ENCODE peak calls at places on chromosomes 12 and 14, in nine cellular contexts. V, T, A, H, N, U, I, Y and Z are unnamed samples.

GRCh38 chr14:52355016-52355430 is 40.9 kb downstream of the PTGER2 start:
- DNase-seq in V (no peak), T (no peak), A (peak), H (peak), N (peak), U (no peak), I (peak), Y (no peak), Z (no peak)

GRCh38 chr12:12266389-12266872 is 413 bp downstream of the LRP6 start:
- DNase-seq in V (no peak), T (no peak), A (no peak), H (peak), N (no peak), U (peak), I (no peak), Y (no peak), Z (no peak)

GRCh38 chr14:51865953-51866747 is 5.7 kb downstream of the GNG2 start:
- DNase-seq in V (no peak), T (peak), A (no peak), H (no peak), N (no peak), U (no peak), I (no peak), Y (peak), Z (no peak)

GRCh38 chr14:101174980-101175606 is 271.6 kb upstream of the RTL1 start:
- DNase-seq in V (no peak), T (no peak), A (no peak), H (no peak), N (no peak), U (no peak), I (no peak), Y (no peak), Z (no peak)

GRCh38 chr14:74867673-74868072 is 8.3 kb downstream of the PROX2 start:
- DNase-seq in V (no peak), T (peak), A (no peak), H (no peak), N (no peak), U (no peak), I (peak), Y (peak), Z (no peak)

GRCh38 chr12:85016423-85016822 is 19.7 kb downstream of the TSPAN19 start:
- DNase-seq in V (no peak), T (no peak), A (peak), H (no peak), N (no peak), U (no peak), I (peak), Y (no peak), Z (no peak)

GRCh38 chr14:91084516-91084915 is 24.1 kb upstream of the RPS6KA5 start:
- DNase-seq in V (no peak), T (no peak), A (no peak), H (no peak), N (no peak), U (no peak), I (no peak), Y (no peak), Z (no peak)

GRCh38 chr12:131132118-131132892 is 178.6 kb downstream of the ADGRD1 start:
- DNase-seq in V (peak), T (peak), A (peak), H (peak), N (no peak), U (peak), I (peak), Y (peak), Z (peak)

GRCh38 chr14:53044486-53044885 is 93.6 kb upstream of the FERMT2 start:
- DNase-seq in V (no peak), T (no peak), A (peak), H (no peak), N (no peak), U (no peak), I (peak), Y (no peak), Z (no peak)

GRCh38 chr14:86626530-86626929 is 1096.6 kb downstream of the FLRT2 start:
- DNase-seq in V (no peak), T (no peak), A (no peak), H (no peak), N (no peak), U (no peak), I (peak), Y (no peak), Z (no peak)

GRCh38 chr12:124938606-124939427 is 24.4 kb upstream of the UBC start:
- DNase-seq in V (peak), T (peak), A (peak), H (peak), N (peak), U (peak), I (peak), Y (no peak), Z (peak)

GRCh38 chr12:125999643-126000042 is 934.4 kb downstream of the AACS start:
- DNase-seq in V (no peak), T (no peak), A (no peak), H (no peak), N (no peak), U (no peak), I (no peak), Y (no peak), Z (no peak)

GRCh38 chr14:59705245-59705644 is 128.6 kb upstream of the CCDC175 start:
- DNase-seq in V (no peak), T (no peak), A (no peak), H (no peak), N (no peak), U (no peak), I (no peak), Y (no peak), Z (no peak)

GRCh38 chr12:54958048-54958658 is 26.4 kb downstream of the TESPA1 start:
- DNase-seq in V (peak), T (peak), A (peak), H (peak), N (peak), U (no peak), I (peak), Y (no peak), Z (peak)

GRCh38 chr14:38405851-38406630 is 150.1 kb upstream of the CLEC14A start:
- DNase-seq in V (no peak), T (no peak), A (peak), H (peak), N (no peak), U (no peak), I (peak), Y (no peak), Z (peak)

GRCh38 chr14:73662439-73663056 is 17.8 kb downstream of the DNAL1 start:
- DNase-seq in V (peak), T (no peak), A (peak), H (peak), N (peak), U (no peak), I (peak), Y (no peak), Z (no peak)

GRCh38 chr14:102629700-102630365 is 37.4 kb downstream of the RCOR1 start:
- DNase-seq in V (no peak), T (no peak), A (no peak), H (peak), N (no peak), U (no peak), I (no peak), Y (no peak), Z (no peak)

GRCh38 chr14:102626530-102626929 is 34.1 kb downstream of the RCOR1 start:
- DNase-seq in V (no peak), T (no peak), A (no peak), H (no peak), N (no peak), U (no peak), I (no peak), Y (no peak), Z (no peak)

GRCh38 chr14:102633906-102634595 is 41.6 kb downstream of the RCOR1 start:
- DNase-seq in V (no peak), T (no peak), A (no peak), H (no peak), N (no peak), U (no peak), I (no peak), Y (no peak), Z (no peak)

GRCh38 chr14:102629011-102629444 is 36.6 kb downstream of the RCOR1 start:
- DNase-seq in V (no peak), T (no peak), A (no peak), H (no peak), N (no peak), U (no peak), I (no peak), Y (no peak), Z (no peak)

GRCh38 chr14:102630405-102630804 is 38.0 kb downstream of the RCOR1 start:
- DNase-seq in V (no peak), T (no peak), A (no peak), H (no peak), N (no peak), U (no peak), I (no peak), Y (no peak), Z (no peak)
- TF ChIP-seq CTCF in V (no peak), T (no peak), A (no peak), H (no peak), N (no peak), U (no peak), I (no peak), Y (no peak), Z (no peak)

GRCh38 chr14:94292526-94292871 is 569 bp downstream of the SERPINA10 start:
- DNase-seq in V (no peak), T (no peak), A (no peak), H (no peak), N (no peak), U (no peak), I (no peak), Y (no peak), Z (no peak)

GRCh38 chr14:94291906-94292525 is 1.1 kb downstream of the SERPINA10 start:
- DNase-seq in V (no peak), T (no peak), A (no peak), H (no peak), N (no peak), U (no peak), I (no peak), Y (no peak), Z (no peak)

GRCh38 chr14:94290197-94290596 is 2.9 kb downstream of the SERPINA10 start:
- DNase-seq in V (no peak), T (no peak), A (no peak), H (no peak), N (no peak), U (no peak), I (no peak), Y (no peak), Z (no peak)

GRCh38 chr14:94291159-94291905 is 1.7 kb downstream of the SERPINA10 start:
- DNase-seq in V (no peak), T (no peak), A (no peak), H (no peak), N (no peak), U (no peak), I (no peak), Y (no peak), Z (no peak)

DNA sequence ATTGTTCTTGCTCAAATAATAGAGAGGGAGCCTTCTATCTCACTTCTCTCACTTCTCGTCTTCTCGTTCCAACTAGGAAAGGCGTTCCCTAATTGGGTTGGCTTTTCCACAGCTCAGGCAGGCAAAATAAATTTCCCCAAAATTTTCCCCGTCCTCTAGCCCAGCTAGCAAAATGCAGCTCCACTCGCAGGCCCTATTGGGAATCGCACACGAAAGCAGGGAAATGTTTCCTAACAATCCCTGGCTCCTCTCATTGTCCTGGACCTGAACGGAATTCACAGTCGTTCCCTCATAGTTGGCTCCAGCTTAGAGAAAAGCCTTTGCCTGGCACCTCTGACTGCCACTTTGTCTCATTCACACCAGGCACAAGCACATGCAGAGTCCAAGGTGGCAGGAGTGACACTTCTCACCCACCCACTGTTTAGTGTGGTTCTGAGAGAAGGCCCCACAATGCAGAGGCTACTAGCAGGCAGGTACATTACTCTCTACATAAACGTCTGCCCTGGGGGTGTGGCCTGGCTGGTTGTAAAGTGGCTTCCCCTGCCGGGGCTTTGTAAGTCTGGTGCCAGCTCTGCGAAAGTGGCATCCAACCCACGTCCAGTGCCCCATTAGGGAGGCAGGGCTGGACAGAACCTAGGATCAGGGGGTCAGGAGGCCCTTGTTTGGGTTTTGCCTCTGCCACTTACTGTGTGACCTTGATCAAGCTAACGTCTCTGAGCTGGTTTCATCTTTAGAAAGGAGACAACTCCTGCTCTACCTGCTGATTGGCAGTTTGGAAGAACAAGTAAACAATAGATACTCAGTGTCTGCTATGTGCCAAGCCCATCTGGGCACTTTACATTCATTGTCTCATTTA is 4.2 kb downstream of the SERPINA10 start:
- DNase-seq in V (no peak), T (no peak), A (no peak), H (peak), N (no peak), U (no peak), I (no peak), Y (no peak), Z (no peak)
- TF ChIP-seq CTCF in V (no peak), T (no peak), A (no peak), H (peak), N (no peak), U (no peak), I (no peak), Y (no peak), Z (no peak)

GRCh38 chr12:71941174-71941573 is 2.5 kb downstream of the TPH2 start:
- DNase-seq in V (no peak), T (no peak), A (no peak), H (no peak), N (no peak), U (no peak), I (no peak), Y (no peak), Z (no peak)
- TF ChIP-seq CTCF in V (no peak), T (no peak), A (no peak), H (no peak), N (no peak), U (no peak), I (no peak), Y (no peak), Z (no peak)

GRCh38 chr14:33528655-33529054 is 422.2 kb downstream of the EGLN3 start:
- DNase-seq in V (no peak), T (no peak), A (no peak), H (no peak), N (no peak), U (no peak), I (no peak), Y (no peak), Z (no peak)

GRCh38 chr14:33524244-33524643 is 426.6 kb downstream of the EGLN3 start:
- DNase-seq in V (no peak), T (no peak), A (no peak), H (no peak), N (no peak), U (no peak), I (no peak), Y (no peak), Z (no peak)

GRCh38 chr14:33529773-33530172 is 421.1 kb downstream of the EGLN3 start:
- DNase-seq in V (no peak), T (no peak), A (no peak), H (no peak), N (no peak), U (no peak), I (no peak), Y (no peak), Z (no peak)

GRCh38 chr14:33525626-33526025 is 425.2 kb downstream of the EGLN3 start:
- DNase-seq in V (no peak), T (no peak), A (no peak), H (no peak), N (no peak), U (no peak), I (peak), Y (no peak), Z (no peak)

GRCh38 chr14:33527023-33527634 is 423.7 kb downstream of the EGLN3 start:
- DNase-seq in V (no peak), T (no peak), A (no peak), H (no peak), N (no peak), U (no peak), I (no peak), Y (no peak), Z (no peak)
- TF ChIP-seq CTCF in V (no peak), T (no peak), A (no peak), H (no peak), N (no peak), U (no peak), I (no peak), Y (no peak), Z (no peak)

DNA sequence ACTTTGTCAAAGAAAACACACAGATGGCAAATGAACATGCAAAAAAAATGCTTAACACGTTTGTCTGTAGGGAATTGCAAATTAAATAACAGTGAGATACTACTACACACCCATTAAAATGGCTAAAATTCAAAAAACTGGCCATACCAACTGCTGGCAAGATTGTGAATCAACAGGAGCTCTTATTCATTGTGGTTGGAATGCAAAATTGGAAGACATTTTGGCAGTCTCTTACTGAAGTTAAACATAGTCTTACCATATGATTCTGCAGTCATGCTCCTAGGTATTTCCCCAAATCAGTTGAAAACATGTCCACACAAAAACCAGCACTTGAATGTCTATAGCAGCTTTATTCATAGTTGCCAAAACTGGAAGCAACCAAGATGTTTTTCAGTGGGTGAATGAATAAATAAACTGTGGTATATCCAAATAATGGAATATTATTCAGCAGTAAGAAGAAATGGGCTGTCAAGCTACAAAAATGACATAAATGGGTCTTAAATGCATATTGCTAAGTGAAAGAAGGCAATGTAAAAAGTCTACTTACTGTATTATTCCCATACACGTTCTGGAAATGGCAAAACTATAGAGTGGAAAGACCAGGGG is 91.4 kb downstream of the PLEKHA5 start:
- DNase-seq in V (no peak), T (no peak), A (peak), H (no peak), N (no peak), U (no peak), I (peak), Y (no peak), Z (no peak)
- TF ChIP-seq CTCF in V (no peak), T (no peak), A (no peak), H (no peak), N (no peak), U (no peak), I (no peak), Y (no peak), Z (no peak)

DNA sequence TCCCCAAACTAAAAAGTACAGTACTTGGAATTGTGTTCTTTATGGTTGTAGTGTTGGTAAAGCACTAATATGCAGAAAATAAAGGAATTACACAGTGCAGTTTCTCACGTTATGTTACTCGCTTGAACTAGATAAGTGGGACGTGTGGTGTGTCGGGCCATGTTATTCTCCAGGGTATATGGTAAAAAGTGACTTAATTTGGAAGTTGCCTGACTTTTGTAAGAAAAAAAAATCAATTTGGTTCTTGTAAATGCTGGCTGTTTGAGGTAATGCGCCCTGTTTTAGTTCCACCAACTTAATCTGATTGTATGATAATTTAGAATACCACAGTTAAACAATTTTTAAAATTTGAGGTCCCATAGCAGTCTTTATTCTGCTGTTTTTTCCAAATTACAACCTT is 4.1 kb downstream of the ARF6 start:
- DNase-seq in V (no peak), T (no peak), A (no peak), H (no peak), N (no peak), U (no peak), I (no peak), Y (no peak), Z (no peak)
- TF ChIP-seq CTCF in V (peak), T (no peak), A (no peak), H (no peak), N (no peak), U (no peak), I (no peak), Y (no peak), Z (no peak)

DNA sequence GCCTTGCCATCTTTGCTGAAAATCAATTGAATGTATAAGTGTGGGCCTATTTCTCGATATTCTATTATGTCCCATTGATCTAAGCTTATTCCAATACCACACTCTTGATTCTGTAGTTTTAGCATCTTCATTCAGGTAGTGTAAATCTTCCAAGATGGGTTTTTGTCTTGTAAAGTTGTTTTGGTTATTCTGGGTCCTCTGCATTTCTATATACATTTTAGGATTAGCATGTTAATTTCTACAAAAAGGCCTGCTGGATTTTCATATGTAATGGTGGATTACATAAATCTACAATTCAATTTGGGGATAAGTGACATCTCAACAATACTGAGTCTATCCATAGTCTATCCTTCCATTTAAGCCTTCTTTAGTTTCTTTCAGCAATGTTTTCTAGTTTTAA is 86.0 kb upstream of the ANO4 start:
- DNase-seq in V (no peak), T (no peak), A (no peak), H (no peak), N (no peak), U (no peak), I (no peak), Y (no peak), Z (no peak)
- TF ChIP-seq CTCF in V (no peak), T (no peak), A (no peak), H (no peak), N (no peak), U (no peak), I (no peak), Y (no peak), Z (no peak)

GRCh38 chr12:3427956-3428355 is 63.0 kb upstream of the PRMT8 start:
- DNase-seq in V (no peak), T (no peak), A (no peak), H (no peak), N (no peak), U (no peak), I (no peak), Y (no peak), Z (no peak)
- TF ChIP-seq CTCF in V (no peak), T (no peak), A (no peak), H (no peak), N (no peak), U (no peak), I (no peak), Y (no peak), Z (no peak)